ENCODE peak calls at places on chromosomes 1 and 21, in six cellular contexts. One of them, this sample, is unnamed.

GRCh38 chr1:47738560-47739182 is 258.5 kb downstream of the TRABD2B start:
- DNase-seq in A549: peak; percentile 38
- DNase-seq in BE2C: peak; percentile 49
- DNase-seq in thyroid gland: peak; percentile 59
- DNase-seq in fibroblast of lung: peak; percentile 23
- DNase-seq in PC-9: peak; percentile 29
- DNase-seq in this sample: peak; percentile 92

GRCh38 chr1:246117066-246117791 is 389.9 kb downstream of the SMYD3 start:
- DNase-seq in A549: peak; percentile 20
- DNase-seq in BE2C: peak; percentile 62
- DNase-seq in thyroid gland: peak; percentile 47
- DNase-seq in fibroblast of lung: peak; percentile 50
- DNase-seq in PC-9: no peak
- DNase-seq in this sample: peak; percentile 75

GRCh38 chr1:85445906-85446305 is 19.1 kb downstream of the DDAH1 start:
- DNase-seq in A549: no peak
- DNase-seq in BE2C: no peak
- DNase-seq in thyroid gland: no peak
- DNase-seq in fibroblast of lung: peak; percentile 37
- DNase-seq in PC-9: no peak
- DNase-seq in this sample: no peak

GRCh38 chr1:100988121-100988520 is 37.5 kb downstream of the DPH5 start:
- DNase-seq in A549: no peak
- DNase-seq in BE2C: no peak
- DNase-seq in thyroid gland: no peak
- DNase-seq in fibroblast of lung: no peak
- DNase-seq in PC-9: no peak
- DNase-seq in this sample: no peak

GRCh38 chr1:77824083-77824482 is 44.6 kb downstream of the MIGA1 start:
- DNase-seq in A549: no peak
- DNase-seq in BE2C: no peak
- DNase-seq in thyroid gland: peak; percentile 31
- DNase-seq in fibroblast of lung: peak; percentile 73
- DNase-seq in PC-9: peak; percentile 11
- DNase-seq in this sample: no peak

GRCh38 chr1:54885863-54886723 is 902 bp downstream of the DHCR24 start:
- DNase-seq in A549: no peak
- DNase-seq in BE2C: peak; percentile 19
- DNase-seq in thyroid gland: peak; percentile 24
- DNase-seq in fibroblast of lung: peak; percentile 67
- DNase-seq in PC-9: peak; percentile 61
- DNase-seq in this sample: peak; percentile 65

GRCh38 chr1:20712210-20712577 is 5.6 kb downstream of the KIF17 start:
- DNase-seq in A549: no peak
- DNase-seq in BE2C: no peak
- DNase-seq in thyroid gland: no peak
- DNase-seq in fibroblast of lung: no peak
- DNase-seq in PC-9: no peak
- DNase-seq in this sample: no peak

GRCh38 chr1:218361298-218362065 is 16.3 kb downstream of the TGFB2 start:
- DNase-seq in A549: no peak
- DNase-seq in BE2C: peak; percentile 19
- DNase-seq in thyroid gland: no peak
- DNase-seq in fibroblast of lung: peak; percentile 51
- DNase-seq in PC-9: no peak
- DNase-seq in this sample: no peak

GRCh38 chr1:28115267-28115666 is 26.9 kb upstream of the EYA3 start:
- DNase-seq in A549: no peak
- DNase-seq in BE2C: no peak
- DNase-seq in thyroid gland: no peak
- DNase-seq in fibroblast of lung: peak; percentile 46
- DNase-seq in PC-9: no peak
- DNase-seq in this sample: no peak

GRCh38 chr1:10730985-10731384 is 65.5 kb downstream of the CASZ1 start:
- DNase-seq in A549: peak; percentile 49
- DNase-seq in BE2C: no peak
- DNase-seq in thyroid gland: no peak
- DNase-seq in fibroblast of lung: peak; percentile 84
- DNase-seq in PC-9: peak; percentile 18
- DNase-seq in this sample: no peak

GRCh38 chr1:52955129-52955970 is 28.3 kb downstream of the SCP2 start:
- DNase-seq in A549: peak; percentile 3
- DNase-seq in BE2C: peak; percentile 24
- DNase-seq in thyroid gland: no peak
- DNase-seq in fibroblast of lung: peak; percentile 92
- DNase-seq in PC-9: no peak
- DNase-seq in this sample: no peak

GRCh38 chr1:235093685-235094592 is 34.7 kb downstream of the TOMM20 start:
- DNase-seq in A549: peak; percentile 75
- DNase-seq in BE2C: peak; percentile 82
- DNase-seq in thyroid gland: peak; percentile 80
- DNase-seq in fibroblast of lung: peak; percentile 45
- DNase-seq in PC-9: peak; percentile 79
- DNase-seq in this sample: peak; percentile 96

GRCh38 chr1:25091671-25092070 is 140.6 kb downstream of the SYF2 start:
- DNase-seq in A549: no peak
- DNase-seq in BE2C: no peak
- DNase-seq in thyroid gland: no peak
- DNase-seq in fibroblast of lung: no peak
- DNase-seq in PC-9: no peak
- DNase-seq in this sample: no peak

GRCh38 chr1:231016234-231016633 is 23.8 kb downstream of the FAM89A start:
- DNase-seq in A549: no peak
- DNase-seq in BE2C: no peak
- DNase-seq in thyroid gland: no peak
- DNase-seq in fibroblast of lung: no peak
- DNase-seq in PC-9: no peak
- DNase-seq in this sample: no peak

GRCh38 chr1:25515033-25515432 is 28.4 kb upstream of the LDLRAP1 start:
- DNase-seq in A549: no peak
- DNase-seq in BE2C: no peak
- DNase-seq in thyroid gland: no peak
- DNase-seq in fibroblast of lung: no peak
- DNase-seq in PC-9: no peak
- DNase-seq in this sample: no peak

GRCh38 chr1:184160942-184161698 is 109.6 kb downstream of the TSEN15 start:
- DNase-seq in A549: no peak
- DNase-seq in BE2C: peak; percentile 61
- DNase-seq in thyroid gland: no peak
- DNase-seq in fibroblast of lung: peak; percentile 46
- DNase-seq in PC-9: no peak
- DNase-seq in this sample: no peak

GRCh38 chr1:51569284-51570062 is 47.4 kb upstream of the OSBPL9 start:
- DNase-seq in A549: peak; percentile 31
- DNase-seq in BE2C: no peak
- DNase-seq in thyroid gland: peak; percentile 58
- DNase-seq in fibroblast of lung: peak; percentile 90
- DNase-seq in PC-9: peak; percentile 87
- DNase-seq in this sample: peak; percentile 70

GRCh38 chr1:6001992-6002576 is 9.9 kb upstream of the NPHP4 start:
- DNase-seq in A549: no peak
- DNase-seq in BE2C: peak; percentile 70
- DNase-seq in thyroid gland: peak; percentile 71
- DNase-seq in fibroblast of lung: no peak
- DNase-seq in PC-9: peak; percentile 46
- DNase-seq in this sample: no peak

GRCh38 chr1:108811611-108812010 is 45.3 kb downstream of the AKNAD1 start:
- DNase-seq in A549: no peak
- DNase-seq in BE2C: no peak
- DNase-seq in thyroid gland: no peak
- DNase-seq in fibroblast of lung: no peak
- DNase-seq in PC-9: no peak
- DNase-seq in this sample: no peak

GRCh38 chr1:69673301-69673700 is 105.6 kb downstream of the LRRC7 start:
- DNase-seq in A549: no peak
- DNase-seq in BE2C: peak; percentile 14
- DNase-seq in thyroid gland: peak; percentile 78
- DNase-seq in fibroblast of lung: no peak
- DNase-seq in PC-9: no peak
- DNase-seq in this sample: no peak

GRCh38 chr1:172342584-172343245 is 77.8 kb upstream of the C1orf105 start:
- DNase-seq in A549: no peak
- DNase-seq in BE2C: no peak
- DNase-seq in thyroid gland: no peak
- DNase-seq in fibroblast of lung: peak; percentile 33
- DNase-seq in PC-9: no peak
- DNase-seq in this sample: no peak

GRCh38 chr1:150875197-150876110 is 945 bp downstream of the ARNT start:
- DNase-seq in A549: no peak
- DNase-seq in BE2C: peak; percentile 20
- DNase-seq in thyroid gland: no peak
- DNase-seq in fibroblast of lung: no peak
- DNase-seq in PC-9: no peak
- DNase-seq in this sample: no peak

GRCh38 chr21:32626633-32627196 is 14.5 kb upstream of the CFAP298 start:
- DNase-seq in A549: no peak
- DNase-seq in BE2C: no peak
- DNase-seq in thyroid gland: no peak
- DNase-seq in fibroblast of lung: peak; percentile 84
- DNase-seq in PC-9: no peak
- DNase-seq in this sample: no peak

GRCh38 chr1:236880209-236880608 is 85.1 kb downstream of the MTR start:
- DNase-seq in A549: no peak
- DNase-seq in BE2C: no peak
- DNase-seq in thyroid gland: no peak
- DNase-seq in fibroblast of lung: no peak
- DNase-seq in PC-9: no peak
- DNase-seq in this sample: no peak

GRCh38 chr1:236872075-236872666 is 77.1 kb downstream of the MTR start:
- DNase-seq in A549: no peak
- DNase-seq in BE2C: no peak
- DNase-seq in thyroid gland: no peak
- DNase-seq in fibroblast of lung: no peak
- DNase-seq in PC-9: no peak
- DNase-seq in this sample: no peak

GRCh38 chr1:236875975-236876374 is 80.9 kb downstream of the MTR start:
- DNase-seq in A549: no peak
- DNase-seq in BE2C: no peak
- DNase-seq in thyroid gland: no peak
- DNase-seq in fibroblast of lung: peak; percentile 10
- DNase-seq in PC-9: no peak
- DNase-seq in this sample: no peak

DNA sequence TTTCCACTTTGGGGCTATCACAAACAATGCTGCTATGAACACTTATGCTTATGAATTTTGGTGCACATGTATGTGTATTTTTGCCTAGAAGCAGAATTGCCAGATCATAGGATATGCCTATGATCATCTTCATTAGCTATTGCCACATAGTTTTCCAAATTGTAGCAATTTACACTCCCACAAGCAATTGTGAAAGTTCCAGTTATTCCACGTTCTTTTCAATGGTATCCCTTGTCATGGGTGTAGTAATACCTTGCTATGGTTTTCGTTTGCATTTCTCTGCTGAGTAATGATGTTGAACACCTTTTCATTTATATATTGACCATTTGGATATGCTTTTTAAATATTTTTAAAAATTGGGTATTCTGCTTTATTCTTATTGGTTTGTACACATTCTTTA is 82.6 kb downstream of the MTR start:
- DNase-seq in A549: no peak
- DNase-seq in BE2C: no peak
- DNase-seq in thyroid gland: no peak
- DNase-seq in fibroblast of lung: no peak
- DNase-seq in PC-9: no peak
- DNase-seq in this sample: no peak
- H3K4me3 ChIP-seq in A549: no peak overlapping the region
- H3K4me3 ChIP-seq in BE2C: no peak overlapping the region
- H3K4me3 ChIP-seq in thyroid gland: no peak overlapping the region
- H3K4me3 ChIP-seq in fibroblast of lung: no peak overlapping the region
- H3K4me3 ChIP-seq in PC-9: no peak overlapping the region
- H3K4me3 ChIP-seq in this sample: no peak overlapping the region

DNA sequence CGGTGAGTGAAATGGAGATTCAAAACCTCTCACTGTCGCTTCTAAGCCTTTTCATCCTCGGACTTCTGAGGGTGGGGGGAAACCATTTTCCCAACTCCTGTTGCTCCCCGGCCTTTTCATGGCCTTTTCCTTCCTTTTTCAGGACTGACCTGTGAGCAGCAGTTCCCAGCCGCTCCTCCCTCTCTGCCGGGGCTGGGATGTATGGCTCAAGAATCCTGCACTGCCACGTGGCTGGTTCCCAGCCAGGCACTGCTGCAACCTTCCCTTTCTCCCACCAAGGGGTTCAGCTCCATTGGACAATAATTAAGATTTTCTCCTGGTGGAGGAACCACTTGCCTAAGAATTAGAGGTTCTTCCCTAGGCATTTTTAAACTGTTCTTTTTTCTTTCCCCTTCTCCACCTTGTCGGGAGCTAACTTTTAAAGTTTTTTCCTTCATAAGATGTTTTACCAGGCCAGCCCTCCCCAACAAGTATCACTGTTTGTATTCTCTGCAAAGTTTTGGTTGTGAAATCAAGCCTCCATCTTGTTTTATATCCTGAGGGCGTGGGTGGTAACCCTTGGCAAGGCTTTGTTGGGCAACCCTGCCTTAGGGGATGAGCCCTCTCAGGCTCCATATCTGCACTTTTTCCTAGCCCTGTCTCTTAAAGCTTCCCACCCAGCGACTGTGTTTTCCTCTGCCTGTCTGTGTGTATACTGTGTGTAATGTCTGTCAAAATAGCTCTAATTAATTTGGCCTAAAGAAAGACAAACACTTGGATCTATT is 1166.6 kb upstream of the ADGRL2 start:
- DNase-seq in A549: no peak
- DNase-seq in BE2C: no peak
- DNase-seq in thyroid gland: no peak
- DNase-seq in fibroblast of lung: no peak
- DNase-seq in PC-9: peak; percentile 6
- DNase-seq in this sample: no peak
- H3K9me3 ChIP-seq in A549: no peaks in the 10 kb centered on the region
- H3K9me3 ChIP-seq in BE2C: no peaks in the 10 kb centered on the region
- H3K9me3 ChIP-seq in thyroid gland: no peaks in the 10 kb centered on the region
- H3K9me3 ChIP-seq in fibroblast of lung: no peaks in the 10 kb centered on the region
- H3K9me3 ChIP-seq in PC-9: no peaks in the 10 kb centered on the region
- H3K9me3 ChIP-seq in this sample: no peaks in the 10 kb centered on the region

GRCh38 chr1:12618661-12619395 is 818 bp upstream of the DHRS3 start:
- DNase-seq in A549: peak; percentile 95
- DNase-seq in BE2C: no peak
- DNase-seq in thyroid gland: peak; percentile 62
- DNase-seq in fibroblast of lung: peak; percentile 91
- DNase-seq in PC-9: peak; percentile 79
- DNase-seq in this sample: peak; percentile 91
- TF ChIP-seq CTCF in A549: no peak
- TF ChIP-seq CTCF in BE2C: no peak
- TF ChIP-seq CTCF in thyroid gland: peak; percentile 1
- TF ChIP-seq CTCF in fibroblast of lung: no peak
- TF ChIP-seq CTCF in PC-9: no peak
- TF ChIP-seq CTCF in this sample: no peak

DNA sequence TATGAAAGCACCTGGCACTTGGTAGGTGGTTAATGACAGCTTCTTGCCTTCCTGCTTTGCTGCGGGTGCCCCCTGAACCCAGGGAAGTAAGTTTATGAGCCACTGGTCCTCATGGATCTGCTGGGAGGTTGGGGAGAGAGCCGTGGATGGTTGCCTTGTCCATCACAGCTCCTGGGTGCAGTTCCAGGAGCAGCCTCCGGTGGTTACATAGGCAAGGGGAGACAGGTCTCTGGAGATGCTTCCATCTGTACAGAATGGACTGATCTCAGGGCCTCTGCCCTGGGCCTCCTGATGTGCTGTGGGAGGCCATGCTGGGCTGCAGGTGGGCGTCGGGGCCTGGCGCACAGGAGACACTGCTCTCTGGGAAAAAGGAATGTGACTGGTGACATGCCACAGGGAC is 31.6 kb upstream of the ARHGEF10L start:
- DNase-seq in A549: peak; percentile 52
- DNase-seq in BE2C: no peak
- DNase-seq in thyroid gland: no peak
- DNase-seq in fibroblast of lung: no peak
- DNase-seq in PC-9: no peak
- DNase-seq in this sample: peak; percentile 78
- H3K4me3 ChIP-seq in A549: no peak overlapping the region
- H3K4me3 ChIP-seq in BE2C: no peak overlapping the region
- H3K4me3 ChIP-seq in thyroid gland: no peak overlapping the region
- H3K4me3 ChIP-seq in fibroblast of lung: no peak overlapping the region
- H3K4me3 ChIP-seq in PC-9: no peak overlapping the region
- H3K4me3 ChIP-seq in this sample: no peak overlapping the region